ENCODE peak calls at places on chromosomes 7 and 10, in four cellular contexts. M is K562, Y is GM12878, G is HepG2. B is an unnamed sample.

GRCh38 chr7:81525901-81526300 is 243.9 kb downstream of the HGF start:
- DNase-seq in M (no peak), Y (no peak), G (no peak), B (no peak)

GRCh38 chr7:96273716-96274115 is 48.2 kb downstream of the SLC25A13 start:
- DNase-seq in M (no peak), Y (no peak), G (no peak), B (no peak)

GRCh38 chr10:126216221-126216701 is 172.0 kb downstream of the ADAM12 start:
- DNase-seq in M (no peak), Y (no peak), G (no peak), B (peak; percentile 69)

GRCh38 chr10:66586073-66586472 is 339.8 kb upstream of the LRRTM3 start:
- DNase-seq in M (no peak), Y (no peak), G (no peak), B (peak; percentile 5)

GRCh38 chr10:15877836-15878576 is 17.7 kb upstream of the MINDY3 start:
- DNase-seq in M (no peak), Y (no peak), G (peak; percentile 45), B (no peak)

GRCh38 chr7:2864999-2865670 is 21.0 kb upstream of the GNA12 start:
- DNase-seq in M (peak; percentile 79), Y (no peak), G (peak; percentile 59), B (peak; percentile 73)

GRCh38 chr10:71761105-71761511 is 12.2 kb downstream of the VSIR start:
- DNase-seq in M (no peak), Y (no peak), G (no peak), B (no peak)

GRCh38 chr10:86957471-86958108 is at the start of gene MMRN2:
- DNase-seq in M (no peak), Y (no peak), G (no peak), B (no peak)

GRCh38 chr7:30140456-30140855 is 5.7 kb downstream of the MTURN start:
- DNase-seq in M (no peak), Y (no peak), G (no peak), B (no peak)

GRCh38 chr10:80529604-80530003 is 8.1 kb upstream of the SH2D4B start:
- DNase-seq in M (no peak), Y (no peak), G (no peak), B (no peak)

GRCh38 chr7:134780166-134780853 is 876 bp downstream of the CALD1 start:
- DNase-seq in M (no peak), Y (no peak), G (no peak), B (no peak)

GRCh38 chr10:24382596-24382978 is 173.6 kb downstream of the KIAA1217 start:
- DNase-seq in M (no peak), Y (no peak), G (no peak), B (no peak)

DNA sequence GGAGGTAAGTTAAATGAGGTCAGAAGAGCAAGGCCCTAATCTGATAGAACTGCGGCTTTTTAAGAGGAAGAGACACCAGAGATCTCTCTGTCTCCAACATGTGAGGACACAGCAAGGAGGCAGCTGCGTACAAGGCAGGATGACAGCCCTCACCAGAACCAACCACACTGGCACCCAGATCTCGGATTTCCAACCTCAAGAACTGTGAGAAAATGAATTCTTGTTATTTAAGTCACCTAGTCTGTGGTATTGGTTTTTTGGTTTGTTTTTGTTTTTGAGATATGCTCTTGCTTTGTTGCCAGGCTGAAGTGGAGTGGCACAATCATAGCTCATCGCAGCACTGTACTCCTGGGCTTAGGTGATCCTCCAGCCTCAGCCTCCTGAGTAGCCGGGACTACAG is 127.2 kb downstream of the DLG5 start:
- DNase-seq in M (no peak), Y (no peak), G (no peak), B (no peak)
- TF ChIP-seq FOXK2 in M (no peak), Y (no peak), G (no peak), B (no peak)

GRCh38 chr7:47314248-47314647 is 267.7 kb downstream of the TNS3 start:
- DNase-seq in M (no peak), Y (no peak), G (no peak), B (no peak)
- TF ChIP-seq BHLHE40 in M (no peak), Y (no peak), G (no peak), B (no peak)

GRCh38 chr7:80097756-80098155 is 36.9 kb upstream of the GNAI1 start:
- DNase-seq in M (no peak), Y (no peak), G (no peak), B (no peak)

GRCh38 chr7:80093349-80093748 is 41.3 kb upstream of the GNAI1 start:
- DNase-seq in M (no peak), Y (no peak), G (no peak), B (no peak)

GRCh38 chr7:80098795-80099194 is 35.8 kb upstream of the GNAI1 start:
- DNase-seq in M (no peak), Y (no peak), G (no peak), B (peak; percentile 15)

GRCh38 chr7:80100254-80100653 is 34.4 kb upstream of the GNAI1 start:
- DNase-seq in M (no peak), Y (no peak), G (no peak), B (no peak)

GRCh38 chr7:80095545-80095944 is 39.1 kb upstream of the GNAI1 start:
- DNase-seq in M (no peak), Y (no peak), G (no peak), B (no peak)
- TF ChIP-seq SP1 in M (no peak), Y (no peak), G (no peak), B (no peak)

GRCh38 chr7:28071570-28071969 is 109.0 kb downstream of the JAZF1 start:
- DNase-seq in M (no peak), Y (no peak), G (no peak), B (no peak)
- TF ChIP-seq FOXK2 in M (no peak), Y (no peak), G (no peak), B (no peak)

DNA sequence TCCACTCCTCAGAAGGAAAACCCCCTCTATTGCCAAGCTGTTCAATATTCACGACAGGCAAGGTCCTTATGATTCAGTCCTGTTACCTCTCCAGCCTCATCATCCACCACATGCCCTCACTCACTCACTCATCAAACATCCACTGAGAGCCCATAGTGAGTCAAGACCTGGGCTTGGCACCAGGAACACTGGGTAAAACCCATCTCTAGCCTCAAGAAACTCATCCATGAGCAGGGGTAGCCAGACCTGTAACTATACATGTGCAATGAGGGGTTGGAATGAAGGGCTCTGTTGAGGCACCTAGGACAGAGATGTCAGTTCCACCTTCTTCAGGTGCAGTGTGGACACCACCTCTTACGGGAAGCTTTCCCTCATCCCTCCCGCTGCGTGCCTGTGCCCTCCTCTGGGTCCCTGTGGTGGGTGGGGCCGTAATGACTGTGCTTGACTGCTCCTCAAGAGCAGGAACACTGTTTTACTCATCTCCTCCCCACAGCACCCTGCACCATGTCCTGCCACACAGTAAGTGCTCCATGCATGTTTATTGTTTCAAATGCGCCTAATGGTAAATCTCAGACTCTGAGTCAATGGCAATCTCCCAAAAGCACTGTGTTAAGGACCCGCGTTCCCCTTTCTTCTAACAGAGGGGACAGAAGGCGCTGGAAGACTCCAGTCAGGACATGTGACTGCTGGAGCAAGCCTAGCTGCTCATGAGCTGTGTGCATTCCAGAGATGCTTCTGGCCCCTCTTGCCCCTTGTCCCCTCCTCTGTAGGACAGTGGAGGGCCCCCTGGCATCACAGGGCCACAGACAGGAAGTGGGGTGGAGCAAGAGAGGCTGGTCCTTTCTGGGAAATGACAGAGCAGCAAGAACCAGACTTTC is 95.4 kb downstream of the HIPK2 start:
- DNase-seq in M (no peak), Y (no peak), G (peak; percentile 61), B (no peak)
- TF ChIP-seq BHLHE40 in M (no peak), Y (no peak), G (no peak), B (no peak)

GRCh38 chr10:119807960-119808697 is 64.5 kb downstream of the MCMBP start:
- DNase-seq in M (no peak), Y (no peak), G (no peak), B (no peak)
- TF ChIP-seq SP1 in M (no peak), Y (no peak), G (no peak), B (no peak)

GRCh38 chr10:124092270-124093075 is 925 bp downstream of the CHST15 start:
- DNase-seq in M (peak; percentile 16), Y (no peak), G (no peak), B (peak; percentile 71)
- TF ChIP-seq FOXK2 in M (no peak), Y (no peak), G (no peak), B (no peak)

DNA sequence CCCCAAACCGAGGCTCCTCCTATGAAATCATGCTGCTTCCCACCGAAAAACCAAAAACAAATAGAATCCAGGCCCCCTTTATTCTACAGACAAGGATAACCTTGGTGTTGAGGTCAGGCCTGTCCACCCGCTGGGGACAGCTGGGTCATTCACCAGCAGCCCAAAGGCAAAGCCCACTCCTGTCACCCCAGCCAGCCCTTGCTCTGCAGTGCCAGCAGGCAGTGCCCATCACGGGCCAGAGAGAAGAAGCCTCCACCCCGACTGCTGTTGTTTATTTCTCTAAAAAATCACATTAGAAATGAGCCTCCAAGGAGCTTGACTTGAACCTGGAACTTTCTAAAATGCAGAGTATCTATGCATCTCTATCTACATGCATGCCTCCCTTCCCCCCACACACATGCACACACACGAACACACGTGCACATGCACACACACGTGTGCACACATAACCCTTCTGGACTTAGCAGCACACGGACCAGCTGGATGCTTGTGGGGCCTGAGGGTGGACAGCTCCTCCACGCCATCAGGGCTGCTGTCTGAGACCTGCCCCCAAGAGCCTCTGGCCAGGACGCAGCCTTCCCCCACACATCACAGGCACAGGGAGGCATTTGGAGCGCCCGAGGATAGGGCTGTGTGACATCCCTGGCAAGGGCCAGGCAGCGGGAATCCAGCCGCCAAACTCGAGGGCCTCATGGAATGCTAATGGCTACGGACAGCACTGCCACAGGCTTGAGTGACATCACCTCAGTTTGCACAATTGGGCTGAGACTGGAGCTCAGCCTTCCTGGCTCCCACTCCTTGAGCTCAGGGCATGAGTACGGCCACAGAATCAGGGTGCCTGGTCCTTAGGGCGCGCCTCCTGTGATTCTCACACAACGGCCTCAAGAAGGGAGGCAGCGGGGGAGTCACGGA is 22.8 kb downstream of the PRKAG2 start:
- DNase-seq in M (no peak), Y (no peak), G (no peak), B (peak; percentile 47)
- TF ChIP-seq BHLHE40 in M (no peak), Y (no peak), G (no peak), B (no peak)

GRCh38 chr7:105388373-105389089 is at the start of gene SRPK2:
- DNase-seq in M (peak; percentile 98), Y (no peak), G (peak; percentile 51), B (peak; percentile 88)
- TF ChIP-seq SP1 in M (no peak), Y (no peak), G (no peak), B (no peak)

GRCh38 chr10:43056568-43057011 is 20.3 kb upstream of the RET start:
- DNase-seq in M (no peak), Y (no peak), G (no peak), B (no peak)

GRCh38 chr10:43058716-43059335 is 18.0 kb upstream of the RET start:
- DNase-seq in M (no peak), Y (no peak), G (no peak), B (no peak)

GRCh38 chr10:43059336-43059720 is 17.5 kb upstream of the RET start:
- DNase-seq in M (no peak), Y (no peak), G (no peak), B (no peak)

GRCh38 chr10:43057231-43057711 is 19.6 kb upstream of the RET start:
- DNase-seq in M (no peak), Y (no peak), G (no peak), B (no peak)

GRCh38 chr10:43057831-43058340 is 19.0 kb upstream of the RET start:
- DNase-seq in M (no peak), Y (no peak), G (no peak), B (no peak)
- TF ChIP-seq FOXK2 in M (no peak), Y (no peak), G (no peak), B (no peak)